ENCODE peak calls at places on chromosomes 7 and 10, in eight cellular contexts. C is psoas muscle, O is left cardiac atrium, L is anterior cingulate cortex, Y is NCI-H2081, Z is OCI-M1, F is cardiac fibroblast, X is EL. N is an unnamed sample.

GRCh38 chr10:112295853-112296830 is 12.9 kb downstream of the TECTB start:
- DNase-seq in L (no peak), X (peak; percentile 46), Y (no peak), C (no peak), O (peak; percentile 35), F (peak; percentile 7), Z (no peak), N (no peak)

GRCh38 chr10:74825033-74825370 is 1.4 kb upstream of the KAT6B start:
- DNase-seq in F (no peak), Z (peak; percentile 40), X (no peak), L (peak; percentile 72), Y (peak; percentile 39), O (peak; percentile 49), C (peak; percentile 75), N (no peak)

GRCh38 chr10:131532745-131533341 is 221.3 kb upstream of the TCERG1L start:
- DNase-seq in Z (no peak), O (no peak), L (no peak), F (no peak), Y (no peak), C (no peak), X (no peak), N (no peak)

GRCh38 chr7:41508755-41509154 is 194.1 kb downstream of the INHBA start:
- DNase-seq in C (no peak), X (peak; percentile 14), L (no peak), O (no peak), F (no peak), Z (no peak), Y (no peak), N (no peak)

GRCh38 chr7:133051066-133051465 is 30.8 kb downstream of the CHCHD3 start:
- DNase-seq in X (peak; percentile 15), Y (no peak), F (peak; percentile 58), Z (peak; percentile 71), O (no peak), C (no peak), L (no peak), N (no peak)

GRCh38 chr10:12852732-12853131 is 148.8 kb downstream of the CCDC3 start:
- DNase-seq in Y (no peak), Z (no peak), L (no peak), X (no peak), F (no peak), C (no peak), O (no peak), N (no peak)

GRCh38 chr7:73905360-73905759 is 44.4 kb downstream of the TMEM270 start:
- DNase-seq in O (no peak), Z (no peak), X (no peak), C (peak; percentile 30), F (no peak), Y (no peak), L (no peak), N (no peak)

GRCh38 chr7:91128574-91129348 is 135.5 kb upstream of the FZD1 start:
- DNase-seq in O (no peak), Y (no peak), F (peak; percentile 14), L (no peak), X (no peak), C (no peak), Z (no peak), N (no peak)

GRCh38 chr7:40865441-40866233 is 730.8 kb downstream of the SUGCT start:
- DNase-seq in C (no peak), F (no peak), X (no peak), Y (no peak), L (no peak), O (no peak), Z (no peak), N (no peak)

GRCh38 chr7:111958889-111959288 is 247.3 kb downstream of the DOCK4 start:
- DNase-seq in F (no peak), Z (no peak), Y (peak; percentile 86), L (no peak), X (no peak), O (no peak), C (no peak), N (peak; percentile 56)

GRCh38 chr10:76428541-76429330 is 997.3 kb downstream of the LRMDA start:
- DNase-seq in Z (no peak), O (no peak), F (peak; percentile 95), X (peak; percentile 97), Y (no peak), C (no peak), L (no peak), N (no peak)

GRCh38 chr10:47137311-47137851 is 162.6 kb upstream of the GDF10 start:
- DNase-seq in Y (no peak), C (no peak), Z (no peak), L (no peak), O (no peak), X (peak; percentile 92), F (peak; percentile 69), N (no peak)

GRCh38 chr10:123097039-123097438 is 38.7 kb upstream of the HMX3 start:
- DNase-seq in X (no peak), Y (no peak), L (no peak), O (no peak), F (no peak), C (no peak), Z (no peak), N (no peak)

GRCh38 chr10:20893297-20893696 is 3.8 kb downstream of the NEBL start:
- DNase-seq in F (no peak), O (no peak), X (no peak), Z (no peak), L (no peak), C (no peak), Y (no peak), N (no peak)

N was measured in NCI-H2107.